ENCODE peak calls at places on chromosome 2, in four cellular contexts. L is activated T-helper 1 cell treated with anti-CD3 and anti-CD28 coated beads, Interleukin-12 subunit alpha, Interleukin-12 subunit beta, Interleukin-2, Interleukin-4 antibody, amounts not matched to agents 30 ng/mL and 10 ng/mL and 1 ng/mL, durations not matched to agents 14 hours and 24 hours and 36 hours; P is CD4-positive, alpha-beta T cell; G is activated effector memory CD4-positive, alpha-beta T cell treated with anti-CD3 and anti-CD28 coated beads, Interleukin-2, amount 50 U/mL, for 16 hours. N is an unnamed sample.

GRCh38 chr2:60898567-60898966 is 17.2 kb downstream of the REL start:
- DNase-seq in L (no peak), P (no peak), G (no peak), N (no peak)

GRCh38 chr2:99389371-99389770 is 52.2 kb downstream of the EIF5B start:
- DNase-seq in L (no peak), P (no peak), G (no peak), N (no peak)

GRCh38 chr2:19819097-19820065 is 82.4 kb downstream of the TTC32 start:
- DNase-seq in L (no peak), P (no peak), G (no peak), N (no peak)

GRCh38 chr2:85455552-85456090 is 37.1 kb downstream of the SH2D6 start:
- DNase-seq in L (no peak), P (no peak), G (no peak), N (no peak)

GRCh38 chr2:238722883-238723282 is 125.0 kb upstream of the TWIST2 start:
- DNase-seq in L (no peak), P (no peak), G (no peak), N (no peak)

GRCh38 chr2:200758341-200758740 is 53.4 kb upstream of the BZW1 start:
- DNase-seq in L (no peak), P (no peak), G (no peak), N (no peak)

GRCh38 chr2:216495656-216496055 is 3.0 kb upstream of the RPL37A start:
- DNase-seq in L (no peak), P (no peak), G (no peak), N (no peak)

GRCh38 chr2:238149841-238150572 is 8.8 kb upstream of the ERFE start:
- DNase-seq in L (no peak), P (no peak), G (no peak), N (no peak)

GRCh38 chr2:43438342-43438741 is 157.5 kb downstream of the THADA start:
- DNase-seq in L (no peak), P (no peak), G (no peak), N (no peak)